ENCODE peak calls at places on chromosomes 5 and 9, in five cellular contexts. U is iPS-NIHi11, K is cerebellar cortex, L is activated T-cell treated with anti-CD3 and anti-CD28 coated beads for 24 hours, G is NCI-H1105. Q is an unnamed sample.

GRCh38 chr5:57175586-57175985 is 1.7 kb downstream of the GPBP1 start:
- DNase-seq in K (no peak), U (no peak), G (no peak), L (peak), Q (peak)

GRCh38 chr9:98455957-98456621 is 200.6 kb upstream of the TBC1D2 start:
- DNase-seq in U (no peak), G (no peak), L (no peak), K (peak), Q (no peak)

GRCh38 chr5:151156732-151157402 is 712 bp downstream of the ANXA6 start:
- DNase-seq in G (no peak), K (peak), L (no peak), U (peak), Q (peak)

GRCh38 chr5:39177629-39177959 is 41.8 kb downstream of the FYB1 start:
- DNase-seq in K (no peak), U (no peak), L (no peak), G (no peak), Q (peak)

GRCh38 chr5:176647870-176648466 is 684 bp downstream of the TSPAN17 start:
- DNase-seq in G (no peak), L (no peak), U (peak), K (no peak), Q (no peak)

GRCh38 chr5:157225463-157226422 is 40.2 kb upstream of the CYFIP2 start:
- DNase-seq in U (no peak), G (no peak), K (no peak), L (no peak), Q (no peak)

GRCh38 chr5:156326718-156327259 is at the start of gene SGCD:
- DNase-seq in G (no peak), U (peak), K (peak), L (no peak), Q (no peak)

GRCh38 chr9:111482656-111483418 is 1.3 kb downstream of the ECPAS start:
- DNase-seq in G (peak), U (peak), K (peak), L (peak), Q (peak)

Q was measured in naive B cell.